ENCODE peak calls at places on chromosomes 6 and 20, in four cellular contexts. One of them, this sample, is unnamed.

GRCh38 chr6:112839525-112839961 is 492.4 kb downstream of the RFPL4B start:
- DNase-seq in IMR-90: peak
- DNase-seq in A549: no peak
- DNase-seq in K562: no peak
- DNase-seq in this sample: no peak

GRCh38 chr20:25480156-25480555 is 72.7 kb downstream of the GINS1 start:
- DNase-seq in K562: no peak
- DNase-seq in IMR-90: no peak
- DNase-seq in A549: no peak
- DNase-seq in this sample: no peak

GRCh38 chr6:3820563-3820962 is 28.6 kb upstream of the FAM50B start:
- DNase-seq in A549: no peak
- DNase-seq in K562: no peak
- DNase-seq in IMR-90: no peak
- DNase-seq in this sample: no peak

GRCh38 chr20:57612436-57612835 is 7.8 kb downstream of the ZBP1 start:
- DNase-seq in IMR-90: no peak
- DNase-seq in A549: no peak
- DNase-seq in K562: no peak
- DNase-seq in this sample: no peak

GRCh38 chr6:3389390-3390167 is 67.3 kb downstream of the SLC22A23 start:
- DNase-seq in IMR-90: peak
- DNase-seq in K562: no peak
- DNase-seq in A549: no peak
- DNase-seq in this sample: no peak

GRCh38 chr20:2042400-2042799 is 48.5 kb upstream of the PDYN start:
- DNase-seq in IMR-90: peak
- DNase-seq in K562: no peak
- DNase-seq in A549: no peak
- DNase-seq in this sample: no peak

GRCh38 chr6:7991992-7992815 is 72.0 kb downstream of the BLOC1S5 start:
- DNase-seq in K562: peak
- DNase-seq in A549: peak
- DNase-seq in IMR-90: peak
- DNase-seq in this sample: peak

GRCh38 chr6:43378631-43379030 is 9.2 kb upstream of the ZNF318 start:
- DNase-seq in K562: no peak
- DNase-seq in IMR-90: peak
- DNase-seq in A549: no peak
- DNase-seq in this sample: no peak

GRCh38 chr6:39496951-39497350 is 174.4 kb upstream of the KCNK16 start:
- DNase-seq in A549: no peak
- DNase-seq in K562: no peak
- DNase-seq in IMR-90: no peak
- DNase-seq in this sample: no peak

GRCh38 chr6:6918216-6918983 is 189.4 kb upstream of the RREB1 start:
- DNase-seq in A549: no peak
- DNase-seq in IMR-90: peak
- DNase-seq in K562: peak
- DNase-seq in this sample: peak

DNA sequence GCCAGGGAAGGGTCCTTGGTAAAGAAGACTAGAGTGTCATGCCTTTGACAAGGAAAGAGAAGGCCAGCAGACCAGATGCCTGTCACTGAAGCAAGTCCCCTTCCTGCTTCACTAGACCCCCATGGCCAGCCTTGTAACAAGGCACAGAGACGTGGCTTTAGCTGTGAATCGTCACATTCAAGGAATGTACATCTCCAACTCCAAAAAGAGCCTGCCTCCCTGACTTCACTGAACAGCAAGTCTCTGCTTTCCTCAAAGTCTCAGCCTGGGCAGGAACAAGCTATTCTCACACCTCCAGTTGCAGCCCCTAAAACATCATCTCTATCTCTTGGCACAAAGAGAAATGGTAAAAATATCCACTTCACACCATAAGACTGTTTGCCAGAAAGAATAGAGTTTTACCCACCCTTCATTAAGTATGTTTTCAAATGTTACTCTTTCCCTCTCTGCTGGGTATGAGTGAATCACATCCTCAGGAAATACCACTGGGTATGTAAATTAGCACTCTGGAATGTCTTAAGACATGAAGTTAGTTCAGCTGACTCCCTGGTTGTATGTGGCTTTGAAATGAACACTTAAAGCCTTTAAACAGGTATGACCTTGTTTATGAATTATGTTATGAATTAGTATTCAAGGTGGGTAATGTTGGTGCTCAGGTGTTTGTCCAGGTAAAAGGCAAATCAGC is 46.4 kb upstream of the NT5E start:
- DNase-seq in IMR-90: peak
- DNase-seq in A549: no peak
- DNase-seq in K562: no peak
- DNase-seq in this sample: no peak
- TF ChIP-seq ELK1 in IMR-90: no peak
- TF ChIP-seq ELK1 in A549: no peak
- TF ChIP-seq ELK1 in K562: no peak
- TF ChIP-seq ELK1 in this sample: no peak

GRCh38 chr6:63573899-63574553 is 1.7 kb downstream of the LOC128125822 start:
- DNase-seq in K562: peak
- DNase-seq in IMR-90: peak
- DNase-seq in A549: no peak
- DNase-seq in this sample: peak

GRCh38 chr6:63571883-63572732 is at the start of the genes LOC128125822 and PTP4A1:
- DNase-seq in IMR-90: peak
- DNase-seq in K562: peak
- DNase-seq in A549: peak
- DNase-seq in this sample: peak

GRCh38 chr6:63574554-63574900 is 2.2 kb downstream of the LOC128125822 start:
- DNase-seq in K562: no peak
- DNase-seq in IMR-90: no peak
- DNase-seq in A549: no peak
- DNase-seq in this sample: no peak

GRCh38 chr6:63572733-63573139 is 456 bp downstream of the LOC128125822 start:
- DNase-seq in K562: no peak
- DNase-seq in IMR-90: no peak
- DNase-seq in A549: no peak
- DNase-seq in this sample: no peak

DNA sequence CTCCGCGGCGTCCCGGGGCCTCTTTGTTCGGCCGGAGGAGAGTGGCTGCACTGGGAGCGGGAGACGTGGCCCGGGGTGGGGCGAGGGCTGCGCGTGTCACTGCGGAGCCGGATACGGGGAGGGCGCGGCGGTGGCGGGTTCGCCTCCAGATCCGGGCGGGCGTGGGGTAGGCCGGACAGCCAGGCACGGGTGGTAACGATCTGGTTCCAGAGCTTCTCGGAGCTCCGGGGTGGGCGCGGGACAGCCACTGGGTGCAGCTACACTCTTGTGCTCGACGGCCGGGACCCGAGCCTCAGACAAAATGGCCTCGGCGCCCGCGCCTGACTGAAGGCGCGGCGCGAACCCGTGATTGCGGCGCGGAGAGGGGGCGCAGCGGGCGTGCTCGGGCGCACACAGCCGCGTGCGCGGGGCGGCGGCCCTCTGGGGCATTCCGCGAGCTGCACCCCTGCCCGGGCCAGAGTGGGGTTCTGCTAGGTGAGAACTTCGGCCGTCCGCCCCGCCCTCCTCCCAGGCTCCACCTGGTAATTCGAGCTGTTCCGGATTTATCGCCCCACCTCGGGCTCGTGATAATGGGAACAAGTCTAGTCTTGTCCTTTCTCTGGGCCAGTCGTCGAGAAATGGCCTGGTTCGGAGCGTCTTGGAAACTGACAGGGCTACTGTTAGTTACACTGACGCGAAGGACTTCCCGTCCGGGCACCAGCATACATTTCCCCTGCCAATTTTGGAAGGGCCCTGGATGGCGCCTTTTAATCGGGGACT is 1.0 kb downstream of the LOC128125822 start:
- DNase-seq in K562: peak
- DNase-seq in IMR-90: peak
- DNase-seq in A549: no peak
- DNase-seq in this sample: peak
- TF ChIP-seq POLR2A in K562: peak
- TF ChIP-seq POLR2A in IMR-90: peak
- TF ChIP-seq POLR2A in A549: peak
- TF ChIP-seq POLR2A in this sample: peak

DNA sequence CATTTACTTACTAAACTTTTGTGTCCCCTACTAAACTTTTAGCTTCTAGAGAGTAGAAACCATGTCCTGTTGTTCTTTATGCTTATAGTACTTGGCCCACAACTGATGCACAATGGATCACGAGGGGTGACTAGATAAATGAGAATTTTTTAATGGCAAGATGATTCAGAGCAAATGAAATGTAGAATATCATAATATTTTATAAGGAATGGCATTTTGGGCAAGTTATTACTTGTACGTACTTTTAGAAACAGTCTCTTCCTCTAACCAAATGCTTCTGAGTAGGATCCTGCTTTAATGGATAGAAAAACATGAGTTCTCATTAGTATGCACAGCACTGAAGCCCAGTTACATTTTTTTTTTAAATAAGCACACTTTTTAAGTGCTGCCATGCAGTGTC is 336.3 kb downstream of the NRN1 start:
- DNase-seq in K562: no peak
- DNase-seq in A549: no peak
- DNase-seq in IMR-90: no peak
- DNase-seq in this sample: no peak
- TF ChIP-seq ELK1 in K562: no peak
- TF ChIP-seq ELK1 in A549: no peak
- TF ChIP-seq ELK1 in IMR-90: no peak
- TF ChIP-seq ELK1 in this sample: no peak

DNA sequence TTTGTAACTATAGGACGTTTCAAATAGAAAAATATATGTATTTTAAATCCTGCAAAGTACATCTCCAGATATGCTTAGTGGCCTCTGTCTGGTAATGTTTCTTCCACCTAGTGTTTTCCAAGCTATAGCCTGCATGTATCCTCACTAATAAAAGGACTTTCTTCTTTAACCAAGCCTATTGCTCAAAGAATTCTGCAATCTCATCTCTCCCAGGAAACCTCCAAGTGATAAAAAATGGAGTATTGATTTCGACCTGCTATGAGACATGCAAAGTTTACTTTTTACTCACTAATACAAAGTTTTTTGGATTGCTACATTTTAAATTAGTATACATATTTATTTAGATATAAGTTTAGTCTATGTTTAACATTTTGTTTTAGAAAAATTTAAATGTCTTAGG is 23.3 kb downstream of the ADGRB3 start:
- DNase-seq in IMR-90: no peak
- DNase-seq in A549: no peak
- DNase-seq in K562: no peak
- DNase-seq in this sample: no peak
- TF ChIP-seq POLR2A in IMR-90: no peak
- TF ChIP-seq POLR2A in A549: no peak
- TF ChIP-seq POLR2A in K562: no peak
- TF ChIP-seq POLR2A in this sample: no peak